ENCODE peak calls at places on chromosomes 12 and 14, in nine cellular contexts. J, H, R, A, K, S, G, T and X are unnamed samples.

GRCh38 chr12:64675795-64676194 is 65.5 kb downstream of the RASSF3 start:
- DNase-seq in J (no peak), H (no peak), R (no peak), A (no peak), K (peak), S (peak), G (peak), T (peak), X (no peak)

GRCh38 chr14:34181308-34181707 is 230.4 kb upstream of the EGLN3 start:
- DNase-seq in J (no peak), H (no peak), R (no peak), A (no peak), K (no peak), S (no peak), G (no peak), T (no peak), X (no peak)

GRCh38 chr12:27588786-27589185 is 64.8 kb downstream of the PPFIBP1 start:
- DNase-seq in J (no peak), H (no peak), R (no peak), A (no peak), K (no peak), S (no peak), G (no peak), T (no peak), X (no peak)

GRCh38 chr14:63388766-63389431 is 70.2 kb upstream of the GPHB5 start:
- DNase-seq in J (peak), H (peak), R (peak), A (peak), K (peak), S (peak), G (peak), T (peak), X (peak)

GRCh38 chr14:94619297-94619696 is 7.1 kb downstream of the SERPINA3 start:
- DNase-seq in J (no peak), H (no peak), R (no peak), A (no peak), K (no peak), S (no peak), G (no peak), T (no peak), X (no peak)

GRCh38 chr14:39169541-39169900 is 612 bp downstream of the TRAPPC6B start:
- DNase-seq in J (peak), H (no peak), R (no peak), A (no peak), K (peak), S (no peak), G (no peak), T (no peak), X (no peak)

GRCh38 chr14:49863483-49864262 is 11.1 kb upstream of the NEMF start:
- DNase-seq in J (peak), H (no peak), R (no peak), A (no peak), K (no peak), S (no peak), G (no peak), T (no peak), X (no peak)

GRCh38 chr12:46269429-46270241 is 792 bp upstream of the SLC38A1 start:
- DNase-seq in J (peak), H (peak), R (peak), A (no peak), K (peak), S (no peak), G (no peak), T (no peak), X (no peak)

GRCh38 chr12:31235868-31236395 is 90.0 kb downstream of the SINHCAF start:
- DNase-seq in J (peak), H (no peak), R (no peak), A (no peak), K (no peak), S (no peak), G (no peak), T (no peak), X (no peak)

GRCh38 chr12:111218499-111218898 is 150.4 kb downstream of the PHETA1 start:
- DNase-seq in J (no peak), H (no peak), R (no peak), A (no peak), K (no peak), S (no peak), G (no peak), T (no peak), X (no peak)

GRCh38 chr12:80040075-80040738 is 59.1 kb upstream of the OTOGL start:
- DNase-seq in J (no peak), H (no peak), R (no peak), A (no peak), K (no peak), S (no peak), G (no peak), T (peak), X (no peak)

GRCh38 chr12:110244829-110245228 is 36.2 kb upstream of the ATP2A2 start:
- DNase-seq in J (no peak), H (no peak), R (peak), A (no peak), K (no peak), S (no peak), G (no peak), T (no peak), X (no peak)

GRCh38 chr14:101360045-101360931 is 201.0 kb upstream of the DIO3 start:
- DNase-seq in J (no peak), H (no peak), R (no peak), A (no peak), K (no peak), S (peak), G (no peak), T (no peak), X (peak)

GRCh38 chr12:59583003-59583712 is 12.7 kb upstream of the SLC16A7 start:
- DNase-seq in J (no peak), H (no peak), R (no peak), A (no peak), K (no peak), S (no peak), G (no peak), T (no peak), X (no peak)